ENCODE peak calls at places on chromosomes 5 and 9, in nine cellular contexts. Z, G, L, N, P, D, J, E and H are unnamed samples.

GRCh38 chr9:88544245-88544644 is 9.3 kb downstream of the NXNL2 start:
- DNase-seq in Z (no peak), G (no peak), L (no peak), N (no peak), P (no peak), D (peak; percentile 74), J (no peak), E (no peak), H (no peak)

GRCh38 chr5:159915913-159916840 is at the start of gene ADRA1B:
- DNase-seq in Z (peak; percentile 53), G (peak; percentile 81), L (no peak), N (peak; percentile 67), P (peak; percentile 89), D (peak; percentile 36), J (peak; percentile 39), E (peak; percentile 30), H (peak; percentile 22)

GRCh38 chr9:133238272-133238850 is 29.3 kb upstream of the OBP2B start:
- DNase-seq in Z (no peak), G (peak; percentile 99), L (no peak), N (peak; percentile 44), P (peak; percentile 42), D (peak; percentile 26), J (peak; percentile 59), E (no peak), H (no peak)

GRCh38 chr5:147712583-147712982 is 69.9 kb downstream of the JAKMIP2 start:
- DNase-seq in Z (no peak), G (no peak), L (no peak), N (no peak), P (no peak), D (no peak), J (no peak), E (no peak), H (no peak)

GRCh38 chr5:151886741-151887261 is 37.9 kb downstream of the GLRA1 start:
- DNase-seq in Z (no peak), G (no peak), L (no peak), N (no peak), P (peak; percentile 7), D (no peak), J (no peak), E (no peak), H (no peak)

GRCh38 chr9:127281887-127282286 is 17.3 kb downstream of the GARNL3 start:
- DNase-seq in Z (no peak), G (no peak), L (no peak), N (no peak), P (no peak), D (no peak), J (no peak), E (no peak), H (no peak)

GRCh38 chr5:111068208-111068607 is 3.3 kb upstream of the TSLP start:
- DNase-seq in Z (no peak), G (no peak), L (no peak), N (no peak), P (peak; percentile 76), D (no peak), J (no peak), E (no peak), H (no peak)

GRCh38 chr9:82706781-82707180 is 356.2 kb downstream of the RASEF start:
- DNase-seq in Z (no peak), G (no peak), L (no peak), N (no peak), P (no peak), D (no peak), J (no peak), E (no peak), H (no peak)

GRCh38 chr5:177967221-177967887 is 28.7 kb downstream of the PROP1 start:
- DNase-seq in Z (no peak), G (peak; percentile 33), L (no peak), N (no peak), P (peak; percentile 22), D (no peak), J (no peak), E (no peak), H (no peak)

GRCh38 chr9:121557581-121558422 is 58.2 kb upstream of the GGTA1 start:
- DNase-seq in Z (no peak), G (peak; percentile 51), L (peak; percentile 31), N (no peak), P (peak; percentile 90), D (peak; percentile 97), J (no peak), E (no peak), H (no peak)